ENCODE peak calls at places on chromosomes 16 and 17, in four cellular contexts. One of them, this sample, is unnamed. For H3K4me1, the result is how much of the 10 kb centered on the place peaks cover.

GRCh38 chr16:57409870-57410585 is 5.5 kb downstream of the CCL17 start:
- DNase-seq in HCT116: no peak
- DNase-seq in heart left ventricle: no peak
- DNase-seq in tibial nerve: no peak
- DNase-seq in this sample: peak

GRCh38 chr16:67936876-67937605 is 391 bp upstream of the PSMB10 start:
- DNase-seq in HCT116: no peak
- DNase-seq in heart left ventricle: no peak
- DNase-seq in tibial nerve: peak
- DNase-seq in this sample: no peak

GRCh38 chr16:65779196-65779595 is 587.3 kb upstream of the CDH5 start:
- DNase-seq in heart left ventricle: no peak
- DNase-seq in tibial nerve: no peak
- DNase-seq in HCT116: no peak
- DNase-seq in this sample: no peak

GRCh38 chr17:14201595-14201994 is 35.1 kb downstream of the CDRT15 start:
- DNase-seq in heart left ventricle: no peak
- DNase-seq in HCT116: no peak
- DNase-seq in tibial nerve: no peak
- DNase-seq in this sample: no peak

GRCh38 chr17:43881176-43881575 is 26.2 kb downstream of the MPP2 start:
- DNase-seq in heart left ventricle: no peak
- DNase-seq in tibial nerve: no peak
- DNase-seq in HCT116: no peak
- DNase-seq in this sample: no peak

GRCh38 chr17:71180801-71181385 is 939.9 kb upstream of the SOX9 start:
- DNase-seq in HCT116: no peak
- DNase-seq in heart left ventricle: no peak
- DNase-seq in tibial nerve: no peak
- DNase-seq in this sample: no peak

GRCh38 chr17:45146616-45147101 is 1.6 kb upstream of the HEXIM1 start:
- DNase-seq in HCT116: no peak
- DNase-seq in tibial nerve: peak
- DNase-seq in heart left ventricle: no peak
- DNase-seq in this sample: peak

GRCh38 chr17:68248886-68249872 is 1.3 kb downstream of the AMZ2 start:
- DNase-seq in HCT116: no peak
- DNase-seq in tibial nerve: no peak
- DNase-seq in heart left ventricle: no peak
- DNase-seq in this sample: no peak

GRCh38 chr17:50484341-50485155 is 5.9 kb downstream of the RSAD1 start:
- DNase-seq in tibial nerve: no peak
- DNase-seq in HCT116: no peak
- DNase-seq in heart left ventricle: no peak
- DNase-seq in this sample: no peak

GRCh38 chr16:13036600-13036999 is 135.2 kb downstream of the SHISA9 start:
- DNase-seq in heart left ventricle: peak
- DNase-seq in tibial nerve: peak
- DNase-seq in HCT116: no peak
- DNase-seq in this sample: peak

GRCh38 chr17:59406808-59407381 is 75.4 kb downstream of the YPEL2 start:
- DNase-seq in HCT116: no peak
- DNase-seq in tibial nerve: no peak
- DNase-seq in heart left ventricle: no peak
- DNase-seq in this sample: peak

GRCh38 chr17:78109489-78109761 is 19.1 kb downstream of the TMC6 start:
- DNase-seq in tibial nerve: no peak
- DNase-seq in heart left ventricle: no peak
- DNase-seq in HCT116: no peak
- DNase-seq in this sample: no peak

GRCh38 chr16:59719121-59719520 is 985.0 kb upstream of the GOT2 start:
- DNase-seq in heart left ventricle: no peak
- DNase-seq in HCT116: no peak
- DNase-seq in tibial nerve: no peak
- DNase-seq in this sample: no peak

GRCh38 chr17:67759355-67760171 is 41.8 kb downstream of the NOL11 start:
- DNase-seq in HCT116: no peak
- DNase-seq in tibial nerve: peak
- DNase-seq in heart left ventricle: peak
- DNase-seq in this sample: no peak

GRCh38 chr16:13919330-13919682 is 648 bp upstream of the ERCC4 start:
- DNase-seq in HCT116: peak
- DNase-seq in heart left ventricle: no peak
- DNase-seq in tibial nerve: peak
- DNase-seq in this sample: peak

GRCh38 chr17:21001111-21001812 is 41.5 kb downstream of the USP22 start:
- DNase-seq in heart left ventricle: no peak
- DNase-seq in tibial nerve: no peak
- DNase-seq in HCT116: no peak
- DNase-seq in this sample: peak

GRCh38 chr16:27902551-27902950 is 161.0 kb downstream of the GSG1L start:
- DNase-seq in tibial nerve: no peak
- DNase-seq in HCT116: no peak
- DNase-seq in heart left ventricle: no peak
- DNase-seq in this sample: no peak

GRCh38 chr17:32870969-32871368 is 6.0 kb downstream of the MYO1D start:
- DNase-seq in tibial nerve: peak
- DNase-seq in heart left ventricle: no peak
- DNase-seq in HCT116: no peak
- DNase-seq in this sample: peak

GRCh38 chr16:84933774-84934571 is 77.4 kb downstream of the ZDHHC7 start:
- DNase-seq in tibial nerve: peak
- DNase-seq in HCT116: no peak
- DNase-seq in heart left ventricle: peak
- DNase-seq in this sample: peak

GRCh38 chr17:72349508-72350472 is 229.0 kb downstream of the SOX9 start:
- DNase-seq in heart left ventricle: no peak
- DNase-seq in tibial nerve: no peak
- DNase-seq in HCT116: no peak
- DNase-seq in this sample: no peak

GRCh38 chr17:12667299-12667958 is 1.7 kb downstream of the MYOCD start:
- DNase-seq in heart left ventricle: peak
- DNase-seq in tibial nerve: no peak
- DNase-seq in HCT116: peak
- DNase-seq in this sample: no peak

GRCh38 chr16:68893710-68894705 is 50.7 kb downstream of the TANGO6 start:
- DNase-seq in tibial nerve: no peak
- DNase-seq in heart left ventricle: peak
- DNase-seq in HCT116: no peak
- DNase-seq in this sample: no peak

GRCh38 chr17:60730273-60730672 is 52.6 kb downstream of the BCAS3 start:
- DNase-seq in heart left ventricle: no peak
- DNase-seq in tibial nerve: no peak
- DNase-seq in HCT116: no peak
- DNase-seq in this sample: no peak

GRCh38 chr17:27430882-27431491 is 25.3 kb upstream of the KSR1 start:
- DNase-seq in heart left ventricle: no peak
- DNase-seq in tibial nerve: no peak
- DNase-seq in HCT116: peak
- DNase-seq in this sample: peak

GRCh38 chr16:78932395-78932794 is 668.1 kb downstream of the MAF start:
- DNase-seq in HCT116: no peak
- DNase-seq in tibial nerve: no peak
- DNase-seq in heart left ventricle: no peak
- DNase-seq in this sample: no peak

GRCh38 chr16:57341441-57342303 is 16.9 kb upstream of the CCL22 start:
- DNase-seq in HCT116: no peak
- DNase-seq in heart left ventricle: no peak
- DNase-seq in tibial nerve: peak
- DNase-seq in this sample: no peak

GRCh38 chr17:67474081-67474661 is 97.1 kb downstream of the PITPNC1 start:
- DNase-seq in heart left ventricle: peak
- DNase-seq in HCT116: no peak
- DNase-seq in tibial nerve: no peak
- DNase-seq in this sample: peak

GRCh38 chr16:10941127-10941933 is 938 bp downstream of the DEXI start:
- DNase-seq in heart left ventricle: no peak
- DNase-seq in tibial nerve: no peak
- DNase-seq in HCT116: no peak
- DNase-seq in this sample: no peak
- H3K4me1 ChIP-seq in heart left ventricle: half or more
- H3K4me1 ChIP-seq in tibial nerve: half or more
- H3K4me1 ChIP-seq in HCT116: under half
- H3K4me1 ChIP-seq in this sample: half or more

GRCh38 chr16:83626676-83627075 is 181.1 kb upstream of the HSBP1 start:
- DNase-seq in tibial nerve: no peak
- DNase-seq in HCT116: no peak
- DNase-seq in heart left ventricle: no peak
- DNase-seq in this sample: no peak

GRCh38 chr16:83626204-83626603 is 181.6 kb upstream of the HSBP1 start:
- DNase-seq in heart left ventricle: no peak
- DNase-seq in HCT116: no peak
- DNase-seq in tibial nerve: no peak
- DNase-seq in this sample: no peak

GRCh38 chr16:83627996-83628395 is 179.8 kb upstream of the HSBP1 start:
- DNase-seq in tibial nerve: no peak
- DNase-seq in heart left ventricle: no peak
- DNase-seq in HCT116: no peak
- DNase-seq in this sample: peak

GRCh38 chr16:83633285-83633684 is 174.5 kb upstream of the HSBP1 start:
- DNase-seq in HCT116: no peak
- DNase-seq in heart left ventricle: no peak
- DNase-seq in tibial nerve: no peak
- DNase-seq in this sample: no peak

DNA sequence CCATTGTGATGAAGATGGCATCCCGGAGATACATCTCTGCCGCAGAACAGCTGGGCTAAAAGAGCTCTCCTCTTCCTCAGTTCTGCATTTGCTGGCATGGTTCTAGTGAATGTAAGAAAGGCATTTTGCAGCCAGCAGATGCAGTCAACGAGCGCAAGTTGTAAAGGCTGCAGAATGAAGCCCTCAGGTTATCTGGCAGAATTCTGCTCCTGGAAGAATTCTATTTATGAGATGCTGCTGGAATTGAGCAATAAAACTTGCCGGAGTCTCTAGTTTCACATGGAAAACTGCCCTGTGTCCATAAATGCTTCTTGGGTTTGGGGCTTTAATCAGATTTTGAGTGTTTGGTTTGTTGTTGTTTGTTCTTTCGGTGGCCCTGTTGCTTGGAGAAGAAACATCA is 176.8 kb upstream of the HSBP1 start:
- DNase-seq in tibial nerve: no peak
- DNase-seq in heart left ventricle: no peak
- DNase-seq in HCT116: no peak
- DNase-seq in this sample: no peak
- H3K4me1 ChIP-seq in tibial nerve: under half
- H3K4me1 ChIP-seq in heart left ventricle: under half
- H3K4me1 ChIP-seq in HCT116: under half
- H3K4me1 ChIP-seq in this sample: under half

GRCh38 chr16:83900611-83901010 is 1.7 kb downstream of the MLYCD start:
- DNase-seq in heart left ventricle: no peak
- DNase-seq in tibial nerve: no peak
- DNase-seq in HCT116: no peak
- DNase-seq in this sample: no peak

GRCh38 chr16:83907111-83907510 is 8.2 kb downstream of the MLYCD start:
- DNase-seq in heart left ventricle: no peak
- DNase-seq in tibial nerve: no peak
- DNase-seq in HCT116: no peak
- DNase-seq in this sample: no peak

GRCh38 chr16:83906690-83907089 is 7.8 kb downstream of the MLYCD start:
- DNase-seq in tibial nerve: no peak
- DNase-seq in HCT116: no peak
- DNase-seq in heart left ventricle: no peak
- DNase-seq in this sample: no peak

GRCh38 chr16:83901101-83901500 is 2.2 kb downstream of the MLYCD start:
- DNase-seq in tibial nerve: no peak
- DNase-seq in HCT116: no peak
- DNase-seq in heart left ventricle: no peak
- DNase-seq in this sample: no peak

DNA sequence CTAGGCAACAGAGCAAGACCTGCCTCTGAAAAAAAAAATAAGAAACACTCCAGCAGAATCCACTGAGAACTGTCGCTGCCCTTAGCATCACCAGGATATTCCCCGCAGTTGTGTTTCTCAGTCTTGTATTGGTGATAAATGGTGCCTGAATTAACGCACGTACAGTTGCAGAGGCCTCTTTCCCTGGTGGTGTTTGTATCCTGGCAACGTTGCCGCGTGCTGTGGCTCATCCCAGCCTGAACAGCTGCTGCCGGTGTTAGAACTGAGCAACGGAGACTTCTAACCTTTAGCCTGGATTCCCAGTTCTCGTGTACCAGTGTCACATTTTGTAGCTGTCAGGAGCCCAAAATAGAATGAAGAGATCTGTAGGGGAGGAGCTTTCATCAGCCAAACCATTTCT is 4.8 kb downstream of the MLYCD start:
- DNase-seq in heart left ventricle: peak
- DNase-seq in HCT116: no peak
- DNase-seq in tibial nerve: peak
- DNase-seq in this sample: peak
- H3K4me1 ChIP-seq in heart left ventricle: half or more
- H3K4me1 ChIP-seq in HCT116: under half
- H3K4me1 ChIP-seq in tibial nerve: under half
- H3K4me1 ChIP-seq in this sample: under half

DNA sequence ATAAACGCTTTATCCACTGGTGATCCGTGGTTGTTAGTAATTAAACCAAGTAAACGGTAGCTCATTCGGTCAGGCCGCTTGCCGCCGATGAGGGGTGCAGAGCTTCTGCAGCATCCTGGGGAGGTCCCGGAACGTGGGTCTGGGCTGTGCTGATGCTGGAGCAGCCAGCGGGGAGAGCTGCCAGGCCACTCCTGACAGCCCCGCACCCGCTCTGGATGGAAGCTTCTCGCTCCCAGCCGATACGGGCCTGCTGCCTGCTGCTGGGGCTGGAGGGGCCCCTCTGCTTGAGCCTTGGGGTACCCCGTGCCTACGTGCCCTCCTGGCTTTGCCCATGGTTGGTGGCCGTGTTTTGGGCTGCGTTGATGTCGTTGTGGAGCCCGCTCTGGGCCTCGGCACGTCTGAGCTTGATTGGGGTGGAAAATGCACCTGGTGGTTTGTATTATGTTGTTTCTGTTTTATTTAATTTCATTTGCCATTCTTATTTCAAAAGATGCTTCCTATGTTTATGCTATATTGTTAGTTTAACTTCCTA is 41.5 kb upstream of the ZNF750 start:
- DNase-seq in tibial nerve: no peak
- DNase-seq in heart left ventricle: no peak
- DNase-seq in HCT116: no peak
- DNase-seq in this sample: no peak
- H3K4me1 ChIP-seq in tibial nerve: half or more
- H3K4me1 ChIP-seq in heart left ventricle: half or more
- H3K4me1 ChIP-seq in HCT116: under half
- H3K4me1 ChIP-seq in this sample: under half